ENCODE peak calls at places on chromosomes 13 and 19, in four cellular contexts. T is HepG2, S is GM12878, L is K562. E is an unnamed sample.

GRCh38 chr19:46081928-46082727 is 41.3 kb upstream of the IGFL4 start:
- DNase-seq in T (peak), S (peak), L (peak), E (peak)

GRCh38 chr19:35615036-35615435 is 2.5 kb downstream of the HAUS5 start:
- DNase-seq in T (no peak), S (no peak), L (no peak), E (no peak)

GRCh38 chr13:77563110-77563509 is 27.6 kb downstream of the SCEL start:
- DNase-seq in T (peak), S (no peak), L (no peak), E (no peak)

GRCh38 chr19:21705393-21705792 is 62.0 kb downstream of the ZNF100 start:
- DNase-seq in T (no peak), S (no peak), L (no peak), E (no peak)

GRCh38 chr13:86710013-86710412 is 910.8 kb upstream of the SLITRK6 start:
- DNase-seq in T (no peak), S (no peak), L (no peak), E (no peak)

GRCh38 chr19:37987356-37988332 is 80.6 kb downstream of the SIPA1L3 start:
- DNase-seq in T (peak), S (no peak), L (peak), E (peak)

GRCh38 chr19:926595-927043 is 784 bp downstream of the ARID3A start:
- DNase-seq in T (no peak), S (no peak), L (no peak), E (no peak)

GRCh38 chr19:3899531-3900294 is 19.2 kb downstream of the ATCAY start:
- DNase-seq in T (no peak), S (no peak), L (no peak), E (no peak)

GRCh38 chr19:44803442-44804428 is 5.2 kb upstream of the BCAM start:
- DNase-seq in T (no peak), S (no peak), L (peak), E (no peak)

GRCh38 chr19:50837300-50837699 is 3.9 kb upstream of the KLK15 start:
- DNase-seq in T (no peak), S (no peak), L (no peak), E (no peak)

GRCh38 chr13:102291587-102292218 is 110.1 kb downstream of the FGF14 start:
- DNase-seq in T (no peak), S (no peak), L (no peak), E (no peak)

GRCh38 chr19:51071006-51071405 is 6.1 kb upstream of the KLK13 start:
- DNase-seq in T (no peak), S (no peak), L (no peak), E (no peak)

GRCh38 chr19:2630352-2631001 is 72.0 kb downstream of the GNG7 start:
- DNase-seq in T (no peak), S (no peak), L (no peak), E (no peak)

GRCh38 chr19:15421726-15422260 is 3.0 kb upstream of the AKAP8L start:
- DNase-seq in T (no peak), S (no peak), L (no peak), E (no peak)

GRCh38 chr13:44662515-44662914 is 86.4 kb upstream of the TSC22D1 start:
- DNase-seq in T (no peak), S (no peak), L (no peak), E (no peak)

GRCh38 chr13:44668707-44669106 is 92.6 kb upstream of the TSC22D1 start:
- DNase-seq in T (no peak), S (no peak), L (no peak), E (no peak)

GRCh38 chr13:44664308-44664707 is 88.2 kb upstream of the TSC22D1 start:
- DNase-seq in T (no peak), S (no peak), L (no peak), E (no peak)

GRCh38 chr13:44669534-44669933 is 93.4 kb upstream of the TSC22D1 start:
- DNase-seq in T (no peak), S (no peak), L (no peak), E (no peak)

DNA sequence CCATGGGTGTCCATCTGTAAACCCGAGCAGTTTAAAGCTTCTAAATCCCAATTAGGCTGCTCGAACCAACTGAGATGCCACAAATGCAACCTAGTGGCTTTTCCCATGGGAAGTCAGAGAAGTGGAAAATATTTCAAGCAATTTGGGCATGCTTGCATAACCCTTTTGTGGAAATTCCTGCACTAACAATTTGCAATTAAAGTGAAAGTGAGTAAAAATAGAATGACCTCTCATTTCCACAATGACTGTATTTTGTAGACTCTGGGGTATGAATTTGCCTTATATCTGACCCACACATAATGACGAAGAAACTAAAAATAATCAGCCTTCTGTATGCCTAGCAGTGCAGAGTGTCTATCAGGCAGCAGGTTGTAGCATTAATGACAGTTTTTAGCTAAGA is 91.8 kb upstream of the TSC22D1 start:
- DNase-seq in T (no peak), S (no peak), L (no peak), E (no peak)
- TF ChIP-seq BHLHE40 in T (no peak), S (no peak), L (no peak), E (no peak)

DNA sequence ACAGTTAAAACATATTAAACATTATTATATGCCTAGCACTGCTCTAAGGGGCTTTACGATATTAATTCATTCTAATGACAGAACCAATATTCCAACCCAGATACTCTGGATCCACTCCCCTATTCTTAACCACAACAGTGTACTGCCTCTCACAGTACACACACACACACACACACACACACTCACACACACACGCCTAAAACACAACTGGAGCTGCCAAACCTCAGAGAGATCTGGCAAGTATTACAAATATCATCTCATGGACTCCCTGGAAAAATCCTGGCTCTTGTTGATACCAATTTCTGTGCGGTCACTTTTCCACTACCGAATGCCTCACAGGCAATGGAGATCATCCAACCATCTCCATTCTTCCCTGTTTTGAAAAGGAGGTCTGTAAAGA is 1.3 kb downstream of the ZNF780A start:
- DNase-seq in T (no peak), S (no peak), L (no peak), E (no peak)
- TF ChIP-seq FOXK2 in T (no peak), S (no peak), L (peak), E (no peak)

DNA sequence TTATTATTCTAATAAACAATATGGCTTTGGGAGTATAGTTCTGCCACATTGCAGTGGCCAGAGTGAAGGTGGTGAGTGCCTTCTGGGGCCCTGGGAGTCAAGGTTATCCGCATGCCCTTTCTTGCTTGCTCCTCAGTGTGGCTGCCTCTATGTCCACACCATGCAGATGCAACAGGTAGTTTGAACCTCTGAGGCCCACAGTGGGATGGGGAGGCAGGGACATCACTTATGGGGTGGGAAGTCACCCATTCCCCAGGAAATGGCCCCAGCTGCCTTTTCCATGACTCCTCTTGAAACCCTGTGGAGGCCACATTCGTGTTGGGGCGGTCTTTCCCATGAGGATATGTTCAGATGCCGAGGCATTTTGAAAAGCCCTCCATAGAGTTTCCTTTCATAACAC is 20.0 kb upstream of the ALOX5AP start:
- DNase-seq in T (no peak), S (no peak), L (no peak), E (no peak)
- TF ChIP-seq SP1 in T (no peak), S (no peak), L (no peak), E (no peak)

GRCh38 chr13:44575741-44576395 is at the start of gene TSC22D1:
- DNase-seq in T (no peak), S (no peak), L (no peak), E (no peak)
- TF ChIP-seq BHLHE40 in T (no peak), S (no peak), L (no peak), E (no peak)